ENCODE peak calls at places on chromosomes 16 and 17, in seven cellular contexts. Y is HepG2, R is left lung, P is prostate gland, N is neural crest cell, B is fibroblast of the aortic adventitia, L is fibroblast of lung. M is an unnamed sample.

GRCh38 chr17:60941028-60941427 is 263.4 kb downstream of the BCAS3 start:
- DNase-seq in Y (no peak), R (no peak), P (no peak), N (no peak), B (peak; percentile 93), L (peak; percentile 98), M (no peak)

GRCh38 chr16:73122604-73123386 is 74.9 kb upstream of the ZFHX3 start:
- DNase-seq in Y (no peak), R (no peak), P (no peak), N (no peak), B (peak; percentile 60), L (peak; percentile 3), M (no peak)

GRCh38 chr17:40551874-40552768 is 13.2 kb downstream of the CCR7 start:
- DNase-seq in Y (peak; percentile 95), R (no peak), P (no peak), N (no peak), B (peak; percentile 95), L (peak; percentile 98), M (no peak)

GRCh38 chr17:57889892-57890856 is 40.3 kb upstream of the MRPS23 start:
- DNase-seq in Y (no peak), R (peak; percentile 92), P (peak; percentile 82), N (no peak), B (peak; percentile 91), L (peak; percentile 76), M (no peak)

GRCh38 chr17:10857976-10858375 is 20.1 kb upstream of the PIRT start:
- DNase-seq in Y (no peak), R (no peak), P (no peak), N (no peak), B (no peak), L (no peak), M (no peak)

GRCh38 chr17:37662358-37662757 is 19.1 kb upstream of the DDX52 start:
- DNase-seq in Y (no peak), R (no peak), P (no peak), N (no peak), B (no peak), L (no peak), M (no peak)

GRCh38 chr17:7854851-7855642 is at the start of gene TMEM88:
- DNase-seq in Y (no peak), R (peak; percentile 83), P (no peak), N (no peak), B (peak; percentile 15), L (no peak), M (no peak)

GRCh38 chr17:61537264-61537771 is 53.7 kb downstream of the NACA2 start:
- DNase-seq in Y (no peak), R (no peak), P (no peak), N (no peak), B (no peak), L (no peak), M (no peak)

GRCh38 chr17:15361151-15361550 is 19.8 kb upstream of the TEKT3 start:
- DNase-seq in Y (no peak), R (no peak), P (no peak), N (no peak), B (no peak), L (peak; percentile 83), M (no peak)

GRCh38 chr17:80899402-80900268 is 92.0 kb upstream of the CHMP6 start:
- DNase-seq in Y (peak; percentile 29), R (peak; percentile 59), P (no peak), N (peak; percentile 44), B (peak; percentile 9), L (no peak), M (no peak)

GRCh38 chr16:77564791-77565390 is 130.1 kb upstream of the ADAMTS18 start:
- DNase-seq in Y (no peak), R (no peak), P (no peak), N (no peak), B (peak; percentile 67), L (peak; percentile 81), M (no peak)

GRCh38 chr17:56319531-56319930 is 166.3 kb downstream of the ANKFN1 start:
- DNase-seq in Y (peak; percentile 58), R (no peak), P (peak; percentile 10), N (no peak), B (peak; percentile 79), L (peak; percentile 65), M (no peak)

GRCh38 chr16:12067714-12068401 is 91.3 kb downstream of the SNX29 start:
- DNase-seq in Y (peak; percentile 84), R (no peak), P (peak; percentile 44), N (peak; percentile 54), B (peak; percentile 92), L (peak; percentile 68), M (peak; percentile 37)

GRCh38 chr16:68596266-68596665 is 48.8 kb upstream of the CDH3 start:
- DNase-seq in Y (no peak), R (no peak), P (no peak), N (no peak), B (no peak), L (no peak), M (no peak)

GRCh38 chr16:68592466-68593337 is 52.4 kb upstream of the CDH3 start:
- DNase-seq in Y (peak; percentile 21), R (no peak), P (no peak), N (no peak), B (no peak), L (no peak), M (no peak)

GRCh38 chr16:68590201-68590994 is 51.3 kb downstream of the ZFP90 start:
- DNase-seq in Y (peak; percentile 60), R (peak; percentile 92), P (peak; percentile 63), N (peak; percentile 83), B (peak; percentile 10), L (peak; percentile 63), M (peak; percentile 59)
- TF ChIP-seq CTCF in Y (peak; percentile 97), R (peak; percentile 53), P (peak; percentile 61), N (peak; percentile 82), B (peak; percentile 29), L (peak; percentile 59), M (peak; percentile 74)

GRCh38 chr17:73362697-73363096 is 50.9 kb upstream of the CDC42EP4 start:
- DNase-seq in Y (no peak), R (peak; percentile 53), P (no peak), N (no peak), B (no peak), L (no peak), M (no peak)

GRCh38 chr17:73365934-73366623 is 54.3 kb upstream of the CDC42EP4 start:
- DNase-seq in Y (no peak), R (peak; percentile 69), P (no peak), N (no peak), B (no peak), L (no peak), M (no peak)

GRCh38 chr17:73363788-73364522 is 52.2 kb upstream of the CDC42EP4 start:
- DNase-seq in Y (peak; percentile 49), R (peak; percentile 72), P (no peak), N (no peak), B (no peak), L (no peak), M (no peak)

GRCh38 chr17:73368085-73368631 is 56.4 kb upstream of the CDC42EP4 start:
- DNase-seq in Y (no peak), R (peak; percentile 54), P (no peak), N (no peak), B (no peak), L (no peak), M (no peak)

DNA sequence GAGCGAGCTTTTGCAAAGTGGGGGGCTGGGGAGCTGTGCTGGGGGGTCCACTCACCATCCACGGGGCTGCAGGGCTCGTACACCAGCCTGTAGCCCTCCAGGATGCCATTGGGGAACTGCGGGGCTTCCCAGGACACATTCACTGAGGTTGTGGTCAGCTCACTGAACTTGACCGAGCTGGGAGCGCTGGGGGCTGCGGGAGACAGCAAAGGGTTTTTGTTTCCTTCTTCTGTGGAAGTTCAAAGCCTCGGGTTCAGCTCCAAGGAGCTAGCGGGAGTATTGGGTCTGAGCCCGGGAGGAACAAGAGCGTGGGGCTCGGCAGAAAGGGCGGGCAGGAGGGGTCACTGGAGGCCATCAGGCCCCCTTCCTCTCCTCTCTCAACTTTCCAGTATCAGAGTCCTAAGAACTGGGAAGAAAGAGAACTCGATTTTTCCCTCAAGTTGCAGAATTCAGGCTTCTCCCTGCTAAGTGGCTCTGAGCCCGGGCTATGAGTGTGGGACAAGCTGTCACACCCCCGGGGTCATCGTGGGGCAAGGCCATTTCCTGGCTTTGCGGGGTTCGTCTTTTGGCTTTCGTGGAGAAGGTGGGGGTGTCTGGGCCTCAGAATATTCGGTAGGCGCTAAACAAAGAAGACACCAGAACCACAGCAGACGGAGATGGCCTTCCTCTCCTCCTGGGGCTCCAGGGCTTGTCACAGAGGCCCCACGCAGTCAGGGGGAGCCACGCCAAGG is 53.6 kb upstream of the CDC42EP4 start:
- DNase-seq in Y (no peak), R (peak; percentile 60), P (no peak), N (no peak), B (no peak), L (no peak), M (no peak)
- TF ChIP-seq CTCF in Y (no peak), R (no peak), P (no peak), N (no peak), B (no peak), L (no peak), M (no peak)

GRCh38 chr17:14121952-14122351 is 52.6 kb downstream of the COX10 start:
- DNase-seq in Y (no peak), R (no peak), P (no peak), N (no peak), B (no peak), L (no peak), M (no peak)

GRCh38 chr17:14119546-14119945 is 50.2 kb downstream of the COX10 start:
- DNase-seq in Y (no peak), R (no peak), P (no peak), N (no peak), B (no peak), L (no peak), M (no peak)

GRCh38 chr17:14124854-14125253 is 55.5 kb downstream of the COX10 start:
- DNase-seq in Y (no peak), R (no peak), P (no peak), N (no peak), B (no peak), L (no peak), M (no peak)

GRCh38 chr17:14125518-14126125 is 56.3 kb downstream of the COX10 start:
- DNase-seq in Y (no peak), R (no peak), P (no peak), N (no peak), B (no peak), L (peak; percentile 34), M (no peak)

DNA sequence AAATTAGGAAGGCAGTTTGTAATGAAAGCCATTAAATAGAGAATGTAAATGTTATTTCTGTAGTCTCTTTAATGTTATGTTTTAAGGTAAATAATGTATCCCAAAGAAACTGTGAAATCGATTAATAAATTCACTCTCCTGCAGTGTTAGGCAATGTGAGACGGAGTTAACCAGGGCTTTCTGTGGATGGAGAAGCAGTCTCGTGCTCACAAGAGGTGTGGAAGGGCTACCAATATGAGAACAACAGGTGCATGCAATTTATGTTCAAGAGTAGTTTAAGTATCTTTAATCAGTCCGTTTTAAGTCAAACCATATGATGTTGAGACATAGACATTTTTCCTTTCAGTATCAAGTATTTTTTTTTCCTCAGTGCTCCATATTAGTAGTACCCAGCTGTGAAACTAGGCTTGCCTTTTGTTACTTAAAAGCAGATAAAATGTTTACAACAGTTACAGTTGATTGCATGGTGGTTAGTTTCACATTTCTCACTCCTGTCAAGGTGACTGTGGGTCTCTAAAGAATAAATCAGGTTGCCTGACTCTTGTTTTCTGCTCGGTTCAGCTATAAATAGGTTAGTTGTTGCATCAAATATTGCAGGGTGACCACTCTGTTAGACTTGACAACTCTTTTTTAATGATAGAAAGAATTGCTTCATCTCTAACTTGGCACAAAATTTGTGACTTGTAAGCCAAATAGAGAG is 54.4 kb downstream of the COX10 start:
- DNase-seq in Y (no peak), R (no peak), P (no peak), N (no peak), B (peak; percentile 32), L (no peak), M (no peak)
- TF ChIP-seq CTCF in Y (no peak), R (no peak), P (no peak), N (no peak), B (no peak), L (no peak), M (no peak)

GRCh38 chr16:4636196-4636595 is 11.6 kb downstream of the MGRN1 start:
- DNase-seq in Y (no peak), R (no peak), P (no peak), N (no peak), B (no peak), L (no peak), M (no peak)
- TF ChIP-seq CTCF in Y (no peak), R (no peak), P (no peak), N (no peak), B (no peak), L (no peak), M (no peak)